ENCODE peak calls at places on chromosomes 16 and 17, in five cellular contexts. Y, C, W, O and G are unnamed samples.

GRCh38 chr16:85963746-85964370 is 64.9 kb downstream of the IRF8 start:
- DNase-seq in Y (peak; percentile 80), O (no peak), C (peak; percentile 83), W (peak; percentile 24), G (peak; percentile 83)

GRCh38 chr16:82782715-82783251 is 156.0 kb downstream of the CDH13 start:
- DNase-seq in Y (no peak), W (no peak), O (no peak), C (peak; percentile 40), G (no peak)

GRCh38 chr16:19860146-19861030 is 24.3 kb downstream of the GPRC5B start:
- DNase-seq in O (no peak), W (no peak), Y (no peak), C (no peak), G (no peak)

GRCh38 chr17:42055496-42055895 is 5.1 kb upstream of the C17orf113 start:
- DNase-seq in C (no peak), O (no peak), W (no peak), Y (no peak), G (no peak)

GRCh38 chr16:89172901-89173628 is 1.5 kb downstream of the CDH15 start:
- DNase-seq in Y (no peak), O (no peak), C (no peak), W (no peak), G (no peak)

GRCh38 chr17:60792250-60792898 is 114.7 kb downstream of the BCAS3 start:
- DNase-seq in W (no peak), C (no peak), Y (no peak), O (no peak), G (no peak)

GRCh38 chr16:80899804-80900592 is 95.6 kb upstream of the CDYL2 start:
- DNase-seq in C (no peak), Y (peak; percentile 79), W (no peak), O (no peak), G (no peak)

GRCh38 chr17:42872251-42872965 is 21.4 kb downstream of the AOC3 start:
- DNase-seq in C (no peak), W (no peak), O (no peak), Y (no peak), G (no peak)

GRCh38 chr17:47820023-47820789 is 1.4 kb downstream of the OSBPL7 start:
- DNase-seq in Y (no peak), W (no peak), C (no peak), O (no peak), G (no peak)

GRCh38 chr17:47714773-47715396 is 18.2 kb upstream of the TBX21 start:
- DNase-seq in O (no peak), Y (no peak), C (no peak), W (no peak), G (no peak)

GRCh38 chr16:8080817-8081216 is 509.5 kb downstream of the TMEM114 start:
- DNase-seq in Y (no peak), C (no peak), W (no peak), O (no peak), G (no peak)

GRCh38 chr17:1197379-1197778 is 17.6 kb upstream of the ABR start:
- DNase-seq in O (no peak), W (no peak), C (no peak), Y (no peak), G (no peak)

GRCh38 chr17:30720013-30720471 is 104.5 kb downstream of the CRLF3 start:
- DNase-seq in O (no peak), W (no peak), Y (peak; percentile 48), C (no peak), G (no peak)

GRCh38 chr16:6016530-6017184 is 919.1 kb upstream of the EEF2KMT start:
- DNase-seq in Y (no peak), O (no peak), C (no peak), W (peak; percentile 57), G (no peak)

GRCh38 chr16:75555213-75555706 is 792 bp downstream of the TMEM231 start:
- DNase-seq in O (no peak), C (peak; percentile 67), W (peak; percentile 67), Y (peak; percentile 81), G (peak; percentile 68)

GRCh38 chr16:11370084-11370931 is 25.0 kb downstream of the RMI2 start:
- DNase-seq in W (no peak), O (no peak), C (no peak), Y (peak; percentile 68), G (no peak)

GRCh38 chr16:28258571-28258970 is 33.8 kb upstream of the SBK1 start:
- DNase-seq in W (peak; percentile 7), O (no peak), C (no peak), Y (no peak), G (no peak)

GRCh38 chr17:48579738-48580543 is 1.8 kb upstream of the HOXB4 start:
- DNase-seq in O (no peak), Y (no peak), W (no peak), C (no peak), G (no peak)

GRCh38 chr16:78478267-78478821 is 378.9 kb downstream of the WWOX start:
- DNase-seq in W (no peak), Y (no peak), C (peak; percentile 51), O (no peak), G (no peak)

GRCh38 chr16:11473728-11474127 is 113.0 kb downstream of the LITAF start:
- DNase-seq in W (no peak), C (no peak), Y (peak; percentile 22), O (no peak), G (no peak)

GRCh38 chr16:24309222-24309905 is 53.2 kb downstream of the CACNG3 start:
- DNase-seq in Y (no peak), W (no peak), C (no peak), O (no peak), G (no peak)

GRCh38 chr17:72458301-72458700 is 337.5 kb downstream of the SOX9 start:
- DNase-seq in O (no peak), W (peak; percentile 74), Y (no peak), C (peak; percentile 11), G (no peak)

GRCh38 chr17:2723997-2724782 is 12.6 kb upstream of the CLUH start:
- DNase-seq in W (no peak), O (no peak), Y (no peak), C (no peak), G (no peak)

GRCh38 chr17:35747540-35748017 is 5.5 kb downstream of the GAS2L2 start:
- DNase-seq in O (peak; percentile 38), W (peak; percentile 66), C (peak; percentile 58), Y (peak; percentile 80), G (peak; percentile 70)

GRCh38 chr16:8493885-8494487 is 96.3 kb downstream of the TMEM114 start:
- DNase-seq in O (no peak), C (no peak), W (no peak), Y (no peak), G (no peak)

GRCh38 chr17:43211480-43212402 is at the start of gene TMEM106A:
- DNase-seq in W (peak; percentile 65), C (peak; percentile 60), O (peak; percentile 44), Y (peak; percentile 91), G (no peak)

GRCh38 chr17:16617481-16618060 is 36.1 kb downstream of the ZNF624 start:
- DNase-seq in C (no peak), O (no peak), W (no peak), Y (no peak), G (no peak)

GRCh38 chr16:59058261-59058660 is 324.1 kb upstream of the GOT2 start:
- DNase-seq in O (no peak), Y (no peak), C (no peak), W (no peak), G (no peak)

GRCh38 chr16:81567987-81568748 is 123.6 kb downstream of the CMIP start:
- DNase-seq in C (no peak), W (no peak), Y (no peak), O (no peak), G (no peak)